ENCODE peak calls at places on chromosomes 12 and 14, in six cellular contexts. U, T, F, B, X and G are unnamed samples.

GRCh38 chr12:52870361-52871290 is 21.8 kb upstream of the KRT78 start:
- DNase-seq in B (peak; percentile 73), U (no peak), T (no peak), X (peak; percentile 61), F (no peak), G (no peak)

GRCh38 chr14:103143535-103143934 is 20.3 kb downstream of the TNFAIP2 start:
- DNase-seq in B (no peak), X (no peak), U (peak; percentile 23), F (peak; percentile 81), T (no peak), G (no peak)

GRCh38 chr12:81208193-81208946 is 130.5 kb downstream of the ACSS3 start:
- DNase-seq in U (no peak), T (no peak), F (no peak), B (no peak), X (no peak), G (no peak)

GRCh38 chr14:103115845-103116572 is 7.3 kb upstream of the TNFAIP2 start:
- DNase-seq in T (no peak), B (no peak), F (no peak), X (no peak), U (peak; percentile 46), G (no peak)

GRCh38 chr12:1776139-1776975 is 44.0 kb upstream of the LRTM2 start:
- DNase-seq in B (no peak), X (no peak), F (peak; percentile 74), T (no peak), U (peak; percentile 84), G (no peak)

GRCh38 chr12:25433581-25434325 is 119.3 kb downstream of the LMNTD1 start:
- DNase-seq in T (no peak), B (no peak), F (no peak), U (peak; percentile 86), X (no peak), G (no peak)

GRCh38 chr12:23473071-23473470 is 476.4 kb downstream of the SOX5 start:
- DNase-seq in T (no peak), B (no peak), X (no peak), F (no peak), U (no peak), G (no peak)

GRCh38 chr12:53474819-53475218 is 22.9 kb downstream of the PCBP2 start:
- DNase-seq in X (no peak), F (no peak), B (no peak), U (no peak), T (no peak), G (no peak)

GRCh38 chr12:128571906-128572305 is 251.9 kb downstream of the SLC15A4 start:
- DNase-seq in F (no peak), X (no peak), U (no peak), T (no peak), B (no peak), G (no peak)

GRCh38 chr14:23926543-23926942 is 27.0 kb upstream of the DHRS4 start:
- DNase-seq in T (no peak), U (no peak), X (no peak), B (no peak), F (no peak), G (no peak)

GRCh38 chr14:33782923-33783322 is 168.0 kb downstream of the EGLN3 start:
- DNase-seq in B (no peak), F (no peak), X (no peak), T (no peak), U (no peak), G (no peak)

GRCh38 chr12:63802012-63802608 is 22.4 kb downstream of the RXYLT1 start:
- DNase-seq in U (no peak), F (peak; percentile 30), X (no peak), B (no peak), T (no peak), G (no peak)

GRCh38 chr12:123533672-123534643 is at the start of gene RILPL1:
- DNase-seq in X (peak; percentile 45), U (peak; percentile 49), F (peak; percentile 42), B (peak; percentile 67), T (peak; percentile 84), G (no peak)

GRCh38 chr14:105532111-105532623 is 5.8 kb downstream of the TMEM121 start:
- DNase-seq in U (no peak), X (no peak), B (no peak), F (no peak), T (no peak), G (no peak)

GRCh38 chr12:129635003-129635685 is 268.7 kb downstream of the TMEM132D start:
- DNase-seq in X (no peak), T (no peak), U (no peak), F (no peak), B (no peak), G (no peak)

GRCh38 chr12:77947326-77947725 is 116.6 kb downstream of the NAV3 start:
- DNase-seq in X (no peak), B (no peak), F (peak; percentile 66), T (no peak), U (peak; percentile 81), G (no peak)

GRCh38 chr14:51596473-51596870 is 55.2 kb upstream of the FRMD6 start:
- DNase-seq in B (no peak), F (no peak), X (no peak), T (no peak), U (no peak), G (no peak)

GRCh38 chr14:104191409-104191997 is 53.1 kb downstream of the KIF26A start:
- DNase-seq in X (no peak), B (no peak), F (no peak), T (no peak), U (no peak), G (no peak)

GRCh38 chr12:52440821-52441319 is 6.7 kb upstream of the KRT75 start:
- DNase-seq in B (no peak), X (no peak), T (no peak), F (peak; percentile 83), U (peak; percentile 94), G (no peak)

GRCh38 chr12:103965255-103965589 is 450 bp upstream of the TDG start:
- DNase-seq in T (no peak), X (no peak), F (no peak), B (no peak), U (no peak), G (no peak)

GRCh38 chr12:53722450-53723041 is 4.7 kb downstream of the CALCOCO1 start:
- DNase-seq in X (no peak), T (no peak), B (no peak), F (no peak), U (no peak), G (no peak)

GRCh38 chr14:74697543-74697942 is 15.3 kb downstream of the AREL1 start:
- DNase-seq in T (no peak), U (peak; percentile 94), F (peak; percentile 79), B (no peak), X (no peak), G (no peak)

GRCh38 chr14:61444215-61444768 is 122.9 kb downstream of the PRKCH start:
- DNase-seq in T (no peak), F (no peak), X (peak; percentile 49), U (no peak), B (peak; percentile 60), G (no peak)

DNA sequence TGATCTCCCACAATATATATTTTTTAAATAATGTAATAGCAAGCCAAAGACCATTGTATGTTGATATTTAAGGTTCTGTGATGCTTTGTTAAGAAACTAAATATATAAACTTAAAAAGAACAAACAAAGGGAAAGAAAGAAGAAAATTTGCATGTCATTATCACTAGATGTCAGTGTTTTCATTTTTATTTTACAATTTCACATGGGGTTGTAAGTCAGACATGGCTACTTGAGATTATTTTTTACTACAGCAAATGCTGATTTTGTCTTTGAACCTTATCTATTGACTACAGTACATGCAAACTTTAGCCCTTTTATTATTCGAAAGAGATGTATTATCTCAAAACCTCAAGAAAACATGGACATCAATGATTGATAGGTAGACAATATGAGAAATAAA is 36.1 kb downstream of the SLCO1C1 start:
- DNase-seq in F (no peak), X (no peak), B (no peak), U (no peak), T (no peak), G (no peak)
- TF ChIP-seq CTCF in F (no peak), X (no peak), B (no peak), U (no peak), T (no peak), G (peak; percentile 21)

GRCh38 chr12:4910502-4911315 is 1.0 kb downstream of the KCNA1 start:
- DNase-seq in F (peak; percentile 5), X (no peak), T (no peak), B (no peak), U (no peak), G (peak; percentile 27)

GRCh38 chr12:4909734-4910501 is at the start of gene KCNA1:
- DNase-seq in T (no peak), F (peak; percentile 10), B (no peak), X (no peak), U (peak; percentile 38), G (peak; percentile 60)

GRCh38 chr12:4911316-4911994 is 1.8 kb downstream of the KCNA1 start:
- DNase-seq in F (no peak), X (no peak), T (no peak), B (no peak), U (no peak), G (no peak)

GRCh38 chr12:4909397-4909733 is 340 bp upstream of the KCNA1 start:
- DNase-seq in X (no peak), T (no peak), F (no peak), B (no peak), U (peak; percentile 6), G (no peak)

GRCh38 chr12:4908694-4909396 is 860 bp upstream of the KCNA1 start:
- DNase-seq in T (no peak), U (peak; percentile 36), F (no peak), X (no peak), B (no peak), G (peak; percentile 42)
- TF ChIP-seq CTCF in T (no peak), U (no peak), F (no peak), X (no peak), B (no peak), G (no peak)

DNA sequence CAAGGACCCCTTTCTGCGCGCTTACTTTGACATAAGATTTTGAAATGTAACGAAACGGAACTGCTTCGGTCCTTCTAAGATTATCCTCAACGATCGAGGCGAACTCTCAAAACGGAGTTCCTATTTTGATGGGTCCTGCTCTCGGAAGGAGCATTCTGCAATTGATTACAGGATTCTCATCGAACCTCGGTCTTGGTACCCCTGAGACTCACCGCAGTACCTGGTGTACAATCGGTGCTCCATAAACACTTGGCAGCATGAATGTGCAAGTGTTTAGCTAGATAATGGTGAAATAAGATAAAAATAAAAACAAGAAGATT is 530 bp upstream of the NEMF start:
- DNase-seq in T (no peak), U (peak; percentile 3), X (no peak), B (no peak), F (no peak), G (no peak)
- TF ChIP-seq CTCF in T (no peak), U (no peak), X (no peak), B (no peak), F (no peak), G (no peak)

GRCh38 chr12:3115078-3115477 is 37.9 kb downstream of the TSPAN9 start:
- DNase-seq in F (no peak), U (no peak), T (no peak), B (no peak), X (no peak), G (no peak)
- TF ChIP-seq CTCF in F (no peak), U (no peak), T (no peak), B (no peak), X (no peak), G (no peak)